ENCODE peak calls at places on chromosomes 11 and 22, in ten cellular contexts. C is HS-5; L is fibroblast of lung; E is stimulated activated CD4-positive, alpha-beta T cell treated with anti-CD3 and anti-CD28 coated beads, TNF-alpha, amount 100 ng/mL, for 48 hours; W is T-cell; I is activated CD4-positive, alpha-beta T cell treated with anti-CD3 and anti-CD28 coated beads for 4 hours; Y is EL; K is NCI-H748 treated with DMSO at 0.1 percent for 48 hours; B is mucosa of gallbladder; D is WTC11. V is an unnamed sample.

GRCh38 chr22:17285661-17286060 is 66.4 kb upstream of the ADA2 start:
- DNase-seq in C (no peak), L (no peak), E (no peak), W (no peak), I (no peak), Y (no peak), K (no peak), B (no peak), D (no peak), V (no peak)

GRCh38 chr11:126307706-126308105 is 3.8 kb downstream of the DCPS start:
- DNase-seq in C (no peak), L (peak), E (no peak), W (no peak), I (no peak), Y (peak), K (no peak), B (no peak), D (peak), V (no peak)

GRCh38 chr22:43883012-43883661 is 8.7 kb downstream of the PNPLA5 start:
- DNase-seq in C (no peak), L (peak), E (peak), W (peak), I (peak), Y (peak), K (peak), B (peak), D (peak), V (no peak)

GRCh38 chr11:117221775-117222517 is 9.9 kb downstream of the PCSK7 start:
- DNase-seq in C (no peak), L (peak), E (no peak), W (no peak), I (no peak), Y (peak), K (no peak), B (no peak), D (no peak), V (peak)

GRCh38 chr11:33980896-33981295 is 70.6 kb upstream of the CAPRIN1 start:
- DNase-seq in C (no peak), L (no peak), E (no peak), W (no peak), I (no peak), Y (no peak), K (peak), B (no peak), D (no peak), V (no peak)

GRCh38 chr22:42716649-42717127 is 4.0 kb downstream of the A4GALT start:
- DNase-seq in C (no peak), L (no peak), E (no peak), W (no peak), I (no peak), Y (no peak), K (no peak), B (no peak), D (no peak), V (no peak)

GRCh38 chr22:23790819-23791736 is 4.3 kb downstream of the SMARCB1 start:
- DNase-seq in C (no peak), L (peak), E (no peak), W (no peak), I (no peak), Y (peak), K (no peak), B (no peak), D (no peak), V (peak)

GRCh38 chr11:29282088-29282487 is 734.7 kb downstream of the KCNA4 start:
- DNase-seq in C (peak), L (peak), E (no peak), W (no peak), I (no peak), Y (peak), K (no peak), B (peak), D (no peak), V (no peak)

GRCh38 chr11:129658558-129658882 is 157.1 kb upstream of the TMEM45B start:
- DNase-seq in C (no peak), L (no peak), E (no peak), W (no peak), I (no peak), Y (no peak), K (no peak), B (no peak), D (peak), V (no peak)

GRCh38 chr22:20899827-20900423 is 17.3 kb upstream of the CRKL start:
- DNase-seq in C (no peak), L (no peak), E (no peak), W (no peak), I (no peak), Y (no peak), K (no peak), B (no peak), D (no peak), V (no peak)

GRCh38 chr11:81658722-81659121 is 1074.9 kb downstream of the FAM181B start:
- DNase-seq in C (no peak), L (peak), E (no peak), W (no peak), I (no peak), Y (no peak), K (no peak), B (no peak), D (peak), V (no peak)

GRCh38 chr22:43826142-43827093 is 14.3 kb upstream of the EFCAB6 start:
- DNase-seq in C (peak), L (peak), E (no peak), W (no peak), I (no peak), Y (peak), K (no peak), B (peak), D (no peak), V (no peak)

GRCh38 chr11:48020092-48020755 is 39.9 kb downstream of the PTPRJ start:
- DNase-seq in C (no peak), L (no peak), E (no peak), W (peak), I (peak), Y (no peak), K (no peak), B (no peak), D (no peak), V (no peak)

GRCh38 chr11:44366741-44367140 is 56.8 kb upstream of the ALX4 start:
- DNase-seq in C (no peak), L (no peak), E (no peak), W (no peak), I (no peak), Y (no peak), K (peak), B (no peak), D (no peak), V (no peak)

GRCh38 chr11:2268911-2269600 is 1.3 kb downstream of the ASCL2 start:
- DNase-seq in C (no peak), L (peak), E (peak), W (peak), I (peak), Y (no peak), K (peak), B (peak), D (peak), V (peak)

GRCh38 chr11:120780239-120780638 is 243.7 kb upstream of the TBCEL start:
- DNase-seq in C (no peak), L (no peak), E (no peak), W (no peak), I (no peak), Y (no peak), K (no peak), B (no peak), D (no peak), V (no peak)

GRCh38 chr11:118212781-118213565 is 11.8 kb downstream of the JAML start:
- DNase-seq in C (no peak), L (no peak), E (no peak), W (no peak), I (no peak), Y (no peak), K (no peak), B (no peak), D (no peak), V (no peak)

GRCh38 chr11:86106916-86107315 is 38.0 kb upstream of the PICALM start:
- DNase-seq in C (no peak), L (no peak), E (no peak), W (no peak), I (no peak), Y (peak), K (no peak), B (no peak), D (no peak), V (no peak)

GRCh38 chr11:72083414-72083813 is 2.8 kb downstream of the LRRC51 start:
- DNase-seq in C (no peak), L (no peak), E (no peak), W (no peak), I (no peak), Y (no peak), K (no peak), B (no peak), D (no peak), V (no peak)

GRCh38 chr11:116422976-116423375 is 349.8 kb downstream of the BUD13 start:
- DNase-seq in C (no peak), L (no peak), E (no peak), W (no peak), I (no peak), Y (no peak), K (no peak), B (no peak), D (peak), V (no peak)

GRCh38 chr22:39472570-39473556 is 16.1 kb downstream of the MGAT3 start:
- DNase-seq in C (no peak), L (no peak), E (no peak), W (no peak), I (no peak), Y (no peak), K (no peak), B (peak), D (no peak), V (no peak)

GRCh38 chr11:132258865-132259264 is 888.5 kb downstream of the NTM start:
- DNase-seq in C (no peak), L (no peak), E (no peak), W (no peak), I (no peak), Y (peak), K (no peak), B (no peak), D (no peak), V (no peak)

GRCh38 chr11:6746086-6746618 is 25.6 kb downstream of the OR2AG2 start:
- DNase-seq in C (no peak), L (no peak), E (no peak), W (peak), I (peak), Y (no peak), K (no peak), B (no peak), D (no peak), V (no peak)

GRCh38 chr22:50547231-50547851 is 1.6 kb downstream of the KLHDC7B start:
- DNase-seq in C (no peak), L (no peak), E (no peak), W (no peak), I (no peak), Y (no peak), K (no peak), B (no peak), D (no peak), V (no peak)

GRCh38 chr11:65008016-65008415 is 5.9 kb upstream of the ARL2 start:
- DNase-seq in C (no peak), L (no peak), E (no peak), W (no peak), I (no peak), Y (no peak), K (no peak), B (no peak), D (no peak), V (no peak)

GRCh38 chr11:127733552-127733951 is 733.0 kb upstream of the KIRREL3 start:
- DNase-seq in C (no peak), L (no peak), E (no peak), W (no peak), I (no peak), Y (no peak), K (no peak), B (no peak), D (no peak), V (no peak)

GRCh38 chr11:123558536-123559315 is 95.7 kb downstream of the SCN3B start:
- DNase-seq in C (no peak), L (no peak), E (no peak), W (no peak), I (no peak), Y (no peak), K (no peak), B (no peak), D (no peak), V (no peak)

GRCh38 chr11:74004694-74005615 is 3.9 kb downstream of the UCP3 start:
- DNase-seq in C (no peak), L (no peak), E (peak), W (peak), I (peak), Y (no peak), K (no peak), B (no peak), D (no peak), V (peak)

GRCh38 chr11:19597194-19597593 is 115.4 kb upstream of the NAV2 start:
- DNase-seq in C (no peak), L (peak), E (no peak), W (no peak), I (no peak), Y (peak), K (no peak), B (no peak), D (no peak), V (peak)

GRCh38 chr11:118646393-118646792 is 33.1 kb downstream of the TREH start:
- DNase-seq in C (no peak), L (no peak), E (no peak), W (no peak), I (no peak), Y (no peak), K (no peak), B (no peak), D (no peak), V (no peak)

GRCh38 chr22:31080164-31080847 is 812 bp upstream of the SMTN start:
- DNase-seq in C (no peak), L (no peak), E (no peak), W (no peak), I (no peak), Y (no peak), K (no peak), B (no peak), D (no peak), V (no peak)

GRCh38 chr11:28107331-28107725 is 628 bp downstream of the KIF18A start:
- DNase-seq in C (no peak), L (no peak), E (no peak), W (no peak), I (no peak), Y (no peak), K (peak), B (no peak), D (no peak), V (peak)

V was measured in coronary artery.